ENCODE peak calls at places on chromosome 21, in four cellular contexts. M is hepatocyte, O is OCI-LY7, P is PC-3. Q is an unnamed sample. For H3K36me3, the result is how much of the 10 kb centered on the place peaks cover.

GRCh38 chr21:15243356-15243755 is 178.6 kb upstream of the NRIP1 start:
- DNase-seq in M (no peak), O (no peak), P (no peak), Q (no peak)

GRCh38 chr21:43362306-43362927 is 64.5 kb downstream of the SIK1 start:
- DNase-seq in M (peak), O (peak), P (no peak), Q (peak)

GRCh38 chr21:34909492-34910292 is 139.4 kb downstream of the RUNX1 start:
- DNase-seq in M (no peak), O (no peak), P (no peak), Q (no peak)

GRCh38 chr21:34841154-34841553 is 172.4 kb downstream of the CLIC6 start:
- DNase-seq in M (no peak), O (no peak), P (no peak), Q (no peak)

GRCh38 chr21:31874817-31875216 is 2.0 kb downstream of the HUNK start:
- DNase-seq in M (peak), O (no peak), P (no peak), Q (no peak)

GRCh38 chr21:37983336-37984095 is 67.3 kb upstream of the KCNJ6 start:
- DNase-seq in M (no peak), O (no peak), P (peak), Q (no peak)

GRCh38 chr21:21968810-21969588 is 970.8 kb downstream of the NCAM2 start:
- DNase-seq in M (no peak), O (no peak), P (no peak), Q (no peak)

GRCh38 chr21:34707876-34708325 is 39.1 kb downstream of the CLIC6 start:
- DNase-seq in M (no peak), O (peak), P (no peak), Q (no peak)

GRCh38 chr21:41141031-41141457 is 26.9 kb upstream of the BACE2 start:
- DNase-seq in M (no peak), O (no peak), P (peak), Q (peak)

GRCh38 chr21:37742532-37742931 is 173.7 kb downstream of the KCNJ6 start:
- DNase-seq in M (no peak), O (peak), P (no peak), Q (no peak)

GRCh38 chr21:36381841-36382589 is 3.2 kb upstream of the CHAF1B start:
- DNase-seq in M (no peak), O (no peak), P (peak), Q (no peak)

GRCh38 chr21:31509108-31510017 is 150.1 kb upstream of the SOD1 start:
- DNase-seq in M (peak), O (peak), P (peak), Q (no peak)

GRCh38 chr21:31501921-31502320 is 157.6 kb upstream of the SOD1 start:
- DNase-seq in M (no peak), O (no peak), P (peak), Q (no peak)

GRCh38 chr21:14995695-14996490 is 68.9 kb downstream of the NRIP1 start:
- DNase-seq in M (no peak), O (no peak), P (peak), Q (no peak)

GRCh38 chr21:37764696-37765095 is 151.6 kb downstream of the KCNJ6 start:
- DNase-seq in M (no peak), O (no peak), P (no peak), Q (no peak)

GRCh38 chr21:41369915-41370839 is 8.3 kb downstream of the MX2 start:
- DNase-seq in M (no peak), O (no peak), P (no peak), Q (no peak)

GRCh38 chr21:36784942-36785341 is 86.0 kb downstream of the SIM2 start:
- DNase-seq in M (no peak), O (no peak), P (no peak), Q (peak)

GRCh38 chr21:36806103-36806502 is 107.2 kb downstream of the SIM2 start:
- DNase-seq in M (no peak), O (no peak), P (no peak), Q (no peak)

GRCh38 chr21:33251119-33251518 is 15.0 kb upstream of the IL10RB start:
- DNase-seq in M (no peak), O (no peak), P (no peak), Q (no peak)
- H3K36me3 ChIP-seq in M (under half), O (half or more), P (under half), Q (under half)

GRCh38 chr21:26077523-26077922 is 93.0 kb downstream of the APP start:
- DNase-seq in M (peak), O (no peak), P (no peak), Q (no peak)

GRCh38 chr21:26068776-26069175 is 101.8 kb downstream of the APP start:
- DNase-seq in M (no peak), O (no peak), P (no peak), Q (no peak)

GRCh38 chr21:26070822-26071425 is 99.6 kb downstream of the APP start:
- DNase-seq in M (peak), O (peak), P (peak), Q (no peak)

GRCh38 chr21:26070121-26070520 is 100.4 kb downstream of the APP start:
- DNase-seq in M (no peak), O (no peak), P (peak), Q (no peak)

GRCh38 chr21:26072891-26073615 is 97.5 kb downstream of the APP start:
- DNase-seq in M (no peak), O (no peak), P (no peak), Q (no peak)
- H3K27ac ChIP-seq in M (no peak), O (no peak), P (no peak), Q (no peak)

GRCh38 chr21:44896561-44897286 is 23.2 kb upstream of the PTTG1IP start:
- DNase-seq in M (no peak), O (no peak), P (no peak), Q (no peak)

GRCh38 chr21:44895859-44896258 is 22.4 kb upstream of the PTTG1IP start:
- DNase-seq in M (no peak), O (no peak), P (no peak), Q (no peak)

GRCh38 chr21:44898011-44898493 is 22.6 kb downstream of the ITGB2 start:
- DNase-seq in M (no peak), O (no peak), P (no peak), Q (no peak)

GRCh38 chr21:44898851-44899767 is 21.6 kb downstream of the ITGB2 start:
- DNase-seq in M (no peak), O (no peak), P (no peak), Q (no peak)

DNA sequence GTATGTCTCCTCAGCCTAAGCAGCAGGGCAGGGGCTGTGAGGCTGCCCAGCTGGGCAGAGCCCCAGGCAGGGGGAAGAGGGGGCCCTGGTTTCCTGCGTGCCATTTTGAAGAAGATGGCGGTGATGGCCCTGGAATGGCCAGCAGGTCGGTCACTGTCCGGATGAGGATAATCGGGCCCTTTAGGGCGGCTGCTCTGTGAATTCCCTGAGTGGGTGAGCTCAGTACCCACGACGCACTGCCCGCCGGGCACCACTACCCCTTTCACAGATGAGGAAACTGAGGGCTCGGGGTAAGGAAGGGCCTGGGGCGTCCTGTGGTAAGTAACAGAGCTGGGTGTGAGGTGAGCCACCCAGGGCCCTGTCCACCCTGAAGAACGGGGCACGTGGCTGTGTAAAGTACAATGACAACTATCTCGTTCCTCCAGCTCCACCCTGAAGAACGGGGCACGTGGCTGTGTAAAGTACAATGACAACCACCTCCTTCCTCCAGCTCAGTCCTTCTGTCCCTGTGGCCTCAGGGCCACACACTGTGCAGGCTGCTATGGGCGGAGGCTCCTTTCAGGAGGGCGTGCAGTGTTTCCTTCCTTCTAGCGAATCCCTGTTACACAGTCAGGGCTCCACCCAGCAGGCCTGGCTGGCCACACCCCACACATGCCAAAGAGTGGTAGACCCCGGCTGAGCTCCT is 23.2 kb downstream of the ITGB2 start:
- DNase-seq in M (no peak), O (no peak), P (no peak), Q (no peak)
- H3K36me3 ChIP-seq in M (under half), O (under half), P (under half), Q (under half)

GRCh38 chr21:44496900-44497550 is 41.7 kb downstream of the LRRC3 start:
- DNase-seq in M (no peak), O (no peak), P (no peak), Q (no peak)
- H3K27ac ChIP-seq in M (no peak), O (no peak), P (no peak), Q (no peak)

GRCh38 chr21:29346281-29346680 is 47.6 kb downstream of the BACH1 start:
- DNase-seq in M (no peak), O (no peak), P (no peak), Q (no peak)

GRCh38 chr21:29342394-29342957 is 43.8 kb downstream of the BACH1 start:
- DNase-seq in M (no peak), O (no peak), P (peak), Q (no peak)

GRCh38 chr21:29346771-29347170 is 48.0 kb downstream of the BACH1 start:
- DNase-seq in M (no peak), O (no peak), P (no peak), Q (no peak)

GRCh38 chr21:29340228-29340627 is 41.5 kb downstream of the BACH1 start:
- DNase-seq in M (no peak), O (no peak), P (no peak), Q (no peak)

GRCh38 chr21:29343517-29343916 is 44.8 kb downstream of the BACH1 start:
- DNase-seq in M (no peak), O (no peak), P (no peak), Q (no peak)
- H3K36me3 ChIP-seq in M (under half), O (under half), P (under half), Q (under half)

DNA sequence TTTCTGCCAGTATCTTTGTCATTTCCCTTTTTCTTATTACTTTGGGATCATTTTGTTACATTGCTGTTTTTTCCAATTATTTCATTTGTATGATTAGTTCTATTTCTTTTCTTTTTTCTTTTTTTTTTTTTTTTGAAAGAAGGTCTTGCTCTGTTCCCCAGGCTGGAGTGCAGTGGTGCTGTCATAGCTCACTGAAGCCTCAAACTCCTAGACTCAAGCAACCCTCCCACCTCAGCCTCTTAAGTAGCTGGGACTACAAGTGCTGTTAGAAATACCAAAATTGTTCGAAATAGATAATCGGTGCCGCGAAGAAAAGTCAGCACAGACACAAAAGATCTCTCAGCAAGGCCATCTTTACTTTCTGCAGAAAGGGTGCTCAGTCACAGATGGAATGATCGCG is 26.6 kb upstream of the COL6A1 start:
- DNase-seq in M (no peak), O (no peak), P (no peak), Q (no peak)
- H3K27ac ChIP-seq in M (peak), O (no peak), P (no peak), Q (no peak)

DNA sequence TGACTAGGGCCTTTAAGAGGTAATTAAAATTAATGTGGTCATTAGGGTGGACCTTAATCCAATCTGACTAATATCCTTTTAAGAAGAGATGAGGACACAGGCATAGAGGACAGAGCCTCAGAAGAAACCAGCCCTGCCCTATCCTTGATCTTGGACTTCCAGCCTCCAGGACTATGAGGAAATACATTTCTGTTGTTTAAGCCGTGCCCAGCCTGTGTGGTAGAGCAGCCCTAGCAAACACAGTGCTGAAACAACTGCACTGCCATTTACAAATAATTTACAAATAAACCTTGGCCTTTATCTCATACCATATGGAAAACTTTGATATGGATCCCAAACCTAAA is 7.6 kb downstream of the UBE2G2 start:
- DNase-seq in M (no peak), O (no peak), P (no peak), Q (no peak)
- H3K36me3 ChIP-seq in M (under half), O (half or more), P (half or more), Q (under half)

GRCh38 chr21:38984982-38985422 is 179.3 kb downstream of the ETS2 start:
- DNase-seq in M (no peak), O (no peak), P (no peak), Q (no peak)

GRCh38 chr21:38983560-38983959 is 177.8 kb downstream of the ETS2 start:
- DNase-seq in M (no peak), O (no peak), P (no peak), Q (no peak)

GRCh38 chr21:38985423-38986378 is 180.0 kb downstream of the ETS2 start:
- DNase-seq in M (peak), O (no peak), P (no peak), Q (peak)

GRCh38 chr21:38982804-38983203 is 177.1 kb downstream of the ETS2 start:
- DNase-seq in M (no peak), O (no peak), P (no peak), Q (no peak)

DNA sequence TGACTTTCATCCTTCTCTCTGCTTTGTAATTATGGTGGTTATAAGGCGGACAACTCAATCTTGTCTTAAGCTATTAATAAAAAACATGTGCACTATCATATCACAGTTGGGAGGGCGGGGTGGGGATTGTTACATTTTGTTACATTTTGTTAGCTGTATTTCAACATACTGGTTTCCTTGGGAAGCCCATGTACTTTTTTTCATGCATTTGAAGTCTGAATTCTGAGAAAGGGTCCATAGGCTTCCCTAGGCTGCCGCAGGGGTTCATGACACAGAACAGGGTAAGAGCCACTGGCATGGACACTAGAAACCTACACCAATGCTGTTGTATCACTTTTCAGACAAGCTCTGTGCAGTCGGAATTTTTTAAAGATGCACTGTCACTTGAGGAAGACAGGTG is 178.8 kb downstream of the ETS2 start:
- DNase-seq in M (no peak), O (no peak), P (no peak), Q (no peak)
- H3K27ac ChIP-seq in M (peak), O (no peak), P (no peak), Q (peak)

GRCh38 chr21:17789660-17790059 is 29.5 kb downstream of the C21orf91 start:
- DNase-seq in M (no peak), O (no peak), P (no peak), Q (no peak)
- H3K36me3 ChIP-seq in M (under half), O (half or more), P (under half), Q (under half)

Q was measured in prostate gland.